ENCODE peak calls at places on chromosomes 13 and 19, in five cellular contexts. P is head of caudate nucleus, U is Calu3, N is tibial artery, E is AG10803. K is an unnamed sample.

GRCh38 chr13:90585392-90585791 is 762.1 kb upstream of the MIR17HG start:
- DNase-seq in N (no peak), P (no peak), E (no peak), U (no peak), K (no peak)

GRCh38 chr13:75876371-75877050 is 240.4 kb downstream of the LMO7 start:
- DNase-seq in U (peak; percentile 17), N (peak; percentile 60), P (peak; percentile 75), E (peak; percentile 62), K (peak; percentile 76)

GRCh38 chr13:110875243-110875642 is 39.6 kb downstream of the ANKRD10 start:
- DNase-seq in P (no peak), N (no peak), U (no peak), E (no peak), K (no peak)

GRCh38 chr13:31172001-31172400 is 10.3 kb upstream of the HSPH1 start:
- DNase-seq in P (no peak), E (peak; percentile 55), N (no peak), U (no peak), K (peak; percentile 27)

GRCh38 chr13:109376936-109377335 is 409.4 kb downstream of the IRS2 start:
- DNase-seq in P (no peak), U (no peak), N (no peak), E (no peak), K (no peak)

GRCh38 chr13:113087923-113088690 is 17.5 kb upstream of the F7 start:
- DNase-seq in N (no peak), U (no peak), E (no peak), P (no peak), K (no peak)

GRCh38 chr19:10654610-10655456 is 687 bp downstream of the ILF3 start:
- DNase-seq in E (peak; percentile 24), U (peak; percentile 41), P (peak; percentile 33), N (peak; percentile 40), K (peak; percentile 32)

GRCh38 chr13:46684287-46685001 is 112.5 kb downstream of the ESD start:
- DNase-seq in P (no peak), N (no peak), U (no peak), E (no peak), K (peak; percentile 54)

GRCh38 chr19:18432275-18433038 is 5.5 kb downstream of the ISYNA1 start:
- DNase-seq in U (no peak), N (no peak), E (peak; percentile 52), P (no peak), K (no peak)

GRCh38 chr19:16069813-16070365 is 6.4 kb upstream of the TPM4 start:
- DNase-seq in E (no peak), P (no peak), U (peak; percentile 54), N (no peak), K (no peak)

GRCh38 chr19:29978139-29978538 is 36.1 kb downstream of the URI1 start:
- DNase-seq in P (no peak), N (no peak), U (no peak), E (no peak), K (peak; percentile 39)

GRCh38 chr19:10431254-10431942 is 11.1 kb downstream of the PDE4A start:
- DNase-seq in U (no peak), E (peak; percentile 40), P (no peak), N (peak; percentile 41), K (peak; percentile 31)

GRCh38 chr19:39083599-39083982 is 577 bp upstream of the ACP7 start:
- DNase-seq in U (no peak), P (no peak), E (no peak), N (no peak), K (no peak)

GRCh38 chr19:11821474-11821873 is 7.4 kb downstream of the ZNF440 start:
- DNase-seq in U (no peak), P (peak; percentile 28), N (no peak), E (peak; percentile 32), K (peak; percentile 3)

GRCh38 chr13:36345438-36346221 is 564 bp downstream of the SPART start:
- DNase-seq in N (peak; percentile 78), U (no peak), E (peak; percentile 91), P (peak; percentile 76), K (peak; percentile 95)

GRCh38 chr19:22620401-22620800 is 13.7 kb upstream of the ZNF492 start:
- DNase-seq in E (no peak), N (no peak), P (no peak), U (no peak), K (no peak)

GRCh38 chr13:78816592-78816991 is 157.6 kb upstream of the OBI1 start:
- DNase-seq in N (no peak), U (no peak), E (no peak), P (no peak), K (no peak)

GRCh38 chr13:34452831-34453230 is 489.2 kb upstream of the NBEA start:
- DNase-seq in N (no peak), E (no peak), U (no peak), P (no peak), K (no peak)

GRCh38 chr19:38803543-38803942 is 9.2 kb downstream of the LGALS4 start:
- DNase-seq in E (no peak), U (no peak), N (no peak), P (no peak), K (no peak)

GRCh38 chr13:110307697-110308376 is 753 bp downstream of the COL4A2 start:
- DNase-seq in E (peak; percentile 56), P (no peak), U (no peak), N (no peak), K (peak; percentile 63)

GRCh38 chr13:113951246-113951999 is 22.5 kb downstream of the C13orf46 start:
- DNase-seq in U (peak; percentile 47), N (peak; percentile 84), E (peak; percentile 83), P (peak; percentile 80), K (peak; percentile 82)

GRCh38 chr19:39765091-39766076 is 13.3 kb upstream of the LEUTX start:
- DNase-seq in N (no peak), U (peak; percentile 71), P (peak; percentile 21), E (peak; percentile 40), K (peak; percentile 56)

GRCh38 chr13:94722596-94722995 is 10.3 kb upstream of the SOX21 start:
- DNase-seq in U (no peak), E (no peak), P (no peak), N (no peak), K (no peak)

GRCh38 chr13:42486711-42487198 is 87.2 kb upstream of the TNFSF11 start:
- DNase-seq in U (peak; percentile 18), E (peak; percentile 21), N (no peak), P (no peak), K (peak; percentile 92)

GRCh38 chr19:45099465-45100201 is 6.7 kb downstream of the PPP1R37 start:
- DNase-seq in N (no peak), U (peak; percentile 43), P (no peak), E (no peak), K (peak; percentile 67)

GRCh38 chr19:11256189-11256588 is 6.1 kb downstream of the DOCK6 start:
- DNase-seq in N (no peak), U (no peak), E (peak; percentile 20), P (no peak), K (peak; percentile 55)

GRCh38 chr19:5806133-5806489 is 1.2 kb downstream of the NRTN start:
- DNase-seq in E (no peak), N (no peak), P (no peak), U (no peak), K (no peak)

GRCh38 chr13:63124863-63125262 is 1709.2 kb upstream of the PCDH20 start:
- DNase-seq in N (no peak), P (no peak), E (peak; percentile 21), U (no peak), K (peak; percentile 3)

GRCh38 chr19:18364826-18365528 is 21.0 kb upstream of the GDF15 start:
- DNase-seq in N (peak; percentile 76), U (peak; percentile 81), P (peak; percentile 32), E (peak; percentile 99), K (peak; percentile 100)

GRCh38 chr19:40976134-40976533 is 14.9 kb upstream of the CYP2B6 start:
- DNase-seq in U (no peak), P (no peak), E (no peak), N (no peak), K (no peak)

GRCh38 chr13:110001622-110002275 is 215.4 kb upstream of the IRS2 start:
- DNase-seq in N (no peak), E (peak; percentile 48), U (no peak), P (no peak), K (peak; percentile 66)

GRCh38 chr19:50173144-50173543 is 10.1 kb upstream of the IZUMO2 start:
- DNase-seq in E (no peak), P (no peak), U (peak; percentile 63), N (no peak), K (no peak)

GRCh38 chr13:51222510-51223283 is 499 bp downstream of the FAM124A start:
- DNase-seq in E (no peak), U (peak; percentile 1), P (peak; percentile 51), N (no peak), K (peak; percentile 8)

GRCh38 chr13:113958373-113958772 is 15.5 kb downstream of the C13orf46 start:
- DNase-seq in P (no peak), E (no peak), U (no peak), N (no peak), K (no peak)